ENCODE peak calls at places on chromosome 2, in four cellular contexts. O is stimulated activated CD4-positive, alpha-beta T cell treated with anti-CD3 and anti-CD28 coated beads, Interleukin-1b, Interleukin-23, amount 100 ng/mL, for 4 hours; Q is NK-92 treated with Interleukin-12 subunit alpha and Interleukin-12 subunit beta, amount 100 ng/mL, for 24 hours; I is CD8-positive, alpha-beta T cell. Z is an unnamed sample.

GRCh38 chr2:236662231-236663160 is 92.9 kb downstream of the ACKR3 start:
- DNase-seq in O (no peak), Q (no peak), I (no peak), Z (no peak)

GRCh38 chr2:241255542-241256167 is 59.8 kb downstream of the HDLBP start:
- DNase-seq in O (no peak), Q (no peak), I (no peak), Z (no peak)

GRCh38 chr2:187774551-187775071 is 220.4 kb upstream of the TFPI start:
- DNase-seq in O (no peak), Q (no peak), I (no peak), Z (no peak)

GRCh38 chr2:216633616-216634316 is 546 bp downstream of the IGFBP2 start:
- DNase-seq in O (no peak), Q (no peak), I (no peak), Z (no peak)

GRCh38 chr2:128310761-128311160 is 7.9 kb downstream of the HS6ST1 start:
- DNase-seq in O (no peak), Q (no peak), I (no peak), Z (no peak)

GRCh38 chr2:240584486-240585031 is 2.0 kb upstream of the CAPN10 start:
- DNase-seq in O (no peak), Q (no peak), I (no peak), Z (no peak)

GRCh38 chr2:67631474-67631873 is 234.3 kb downstream of the ETAA1 start:
- DNase-seq in O (no peak), Q (no peak), I (no peak), Z (no peak)

GRCh38 chr2:220434365-220434764 is 806.9 kb downstream of the SLC4A3 start:
- DNase-seq in O (no peak), Q (no peak), I (no peak), Z (no peak)

GRCh38 chr2:134250840-134251461 is 2.9 kb upstream of the MGAT5 start:
- DNase-seq in O (no peak), Q (no peak), I (no peak), Z (no peak)

GRCh38 chr2:121570036-121570664 is 39.5 kb downstream of the RNU4ATAC start:
- DNase-seq in O (no peak), Q (no peak), I (no peak), Z (no peak)

GRCh38 chr2:170145675-170146432 is 32.1 kb upstream of the MYO3B start:
- DNase-seq in O (no peak), Q (no peak), I (no peak), Z (no peak)

GRCh38 chr2:167177196-167177595 is 288.9 kb downstream of the XIRP2 start:
- DNase-seq in O (no peak), Q (no peak), I (no peak), Z (no peak)

GRCh38 chr2:207676827-207677354 is 34.5 kb upstream of the CCNYL1 start:
- DNase-seq in O (no peak), Q (no peak), I (no peak), Z (no peak)

GRCh38 chr2:127454595-127455565 is 36.7 kb downstream of the PROC start:
- DNase-seq in O (no peak), Q (no peak), I (no peak), Z (no peak)

GRCh38 chr2:164937864-164938401 is 17.4 kb downstream of the SLC38A11 start:
- DNase-seq in O (no peak), Q (no peak), I (no peak), Z (no peak)

GRCh38 chr2:212816267-212816666 is 277.7 kb upstream of the ERBB4 start:
- DNase-seq in O (no peak), Q (no peak), I (no peak), Z (no peak)

GRCh38 chr2:161134547-161135518 is 25.4 kb upstream of the TANK start:
- DNase-seq in O (no peak), Q (no peak), I (no peak), Z (no peak)

GRCh38 chr2:73293534-73294171 is at the start of gene EGR4:
- DNase-seq in O (peak), Q (peak), I (peak), Z (peak)

Z was measured in T-helper 1 cell.